ENCODE peak calls at places on chromosomes 4 and X, in nine cellular contexts. J is amniotic epithelial cell; E is ovary; Q is heart right ventricle; I is mammary epithelial cell; S is iPS-NIHi11; N is cardiac muscle cell; T is iris pigment epithelial cell; O is activated CD4-positive, CD25-positive, alpha-beta regulatory T cell treated with anti-CD3 and anti-CD28 coated beads, Interleukin-2, amount 50 U/mL, for 16 hours. F is an unnamed sample.

GRCh38 chrX:155857561-155857960 is 23.6 kb upstream of the VAMP7 start:
- DNase-seq in Q (no peak), N (no peak), O (no peak), J (no peak), S (peak; percentile 4), E (no peak), I (no peak), T (peak; percentile 7), F (no peak)

GRCh38 chr4:123308667-123309066 is 87.9 kb upstream of the SPRY1 start:
- DNase-seq in Q (no peak), I (no peak), T (no peak), J (no peak), O (no peak), E (no peak), S (no peak), N (no peak), F (no peak)

GRCh38 chr4:152259866-152260265 is 276.0 kb downstream of the FBXW7 start:
- DNase-seq in T (peak; percentile 62), Q (no peak), J (peak; percentile 28), O (no peak), I (peak; percentile 96), N (no peak), E (no peak), S (no peak), F (no peak)

GRCh38 chrX:109952050-109952449 is 50.9 kb upstream of the TMEM164 start:
- DNase-seq in I (peak; percentile 34), N (no peak), T (no peak), E (no peak), O (no peak), J (no peak), Q (peak; percentile 4), S (no peak), F (no peak)

GRCh38 chr4:499563-499962 is 553 bp downstream of the PIGG start:
- DNase-seq in Q (no peak), J (no peak), S (no peak), E (no peak), O (no peak), I (no peak), T (no peak), N (no peak), F (no peak)

GRCh38 chr4:122038896-122039295 is 87.0 kb upstream of the TRPC3 start:
- DNase-seq in O (no peak), S (no peak), E (no peak), N (no peak), I (no peak), J (no peak), T (no peak), Q (no peak), F (no peak)

GRCh38 chr4:110631582-110632505 is 9.0 kb upstream of the PITX2 start:
- DNase-seq in S (peak; percentile 75), J (peak; percentile 96), I (peak; percentile 56), O (no peak), E (peak; percentile 36), Q (peak; percentile 45), T (peak; percentile 98), N (peak; percentile 91), F (no peak)

GRCh38 chr4:74109116-74109791 is 10.3 kb upstream of the CXCL2 start:
- DNase-seq in N (peak; percentile 20), I (peak; percentile 98), O (no peak), Q (peak; percentile 53), E (no peak), S (peak; percentile 67), J (peak; percentile 99), T (peak; percentile 99), F (no peak)